ENCODE peak calls at places on chromosomes 11 and 22, in ten cellular contexts. One of them, this sample, is unnamed.

GRCh38 chr22:24233816-24234215 is 11.1 kb downstream of the GGT5 start:
- DNase-seq in BE2C: no peak
- DNase-seq in SK-N-SH: peak
- DNase-seq in neural crest cell: no peak
- DNase-seq in psoas muscle: no peak
- DNase-seq in anterior cingulate cortex: no peak
- DNase-seq in HFFc6: no peak
- DNase-seq in AML-193: no peak
- DNase-seq in GF-D8: no peak
- DNase-seq in GM03348: no peak
- DNase-seq in this sample: no peak

GRCh38 chr11:125842319-125842948 is 9.3 kb downstream of the PATE4 start:
- DNase-seq in BE2C: no peak
- DNase-seq in SK-N-SH: no peak
- DNase-seq in neural crest cell: no peak
- DNase-seq in psoas muscle: no peak
- DNase-seq in anterior cingulate cortex: no peak
- DNase-seq in HFFc6: no peak
- DNase-seq in AML-193: no peak
- DNase-seq in GF-D8: no peak
- DNase-seq in GM03348: no peak
- DNase-seq in this sample: no peak

GRCh38 chr11:65103476-65103875 is 7.5 kb downstream of the VPS51 start:
- DNase-seq in BE2C: no peak
- DNase-seq in SK-N-SH: no peak
- DNase-seq in neural crest cell: no peak
- DNase-seq in psoas muscle: no peak
- DNase-seq in anterior cingulate cortex: no peak
- DNase-seq in HFFc6: no peak
- DNase-seq in AML-193: no peak
- DNase-seq in GF-D8: no peak
- DNase-seq in GM03348: no peak
- DNase-seq in this sample: no peak

GRCh38 chr11:23856654-23857053 is 640.2 kb upstream of the LUZP2 start:
- DNase-seq in BE2C: no peak
- DNase-seq in SK-N-SH: no peak
- DNase-seq in neural crest cell: no peak
- DNase-seq in psoas muscle: no peak
- DNase-seq in anterior cingulate cortex: no peak
- DNase-seq in HFFc6: no peak
- DNase-seq in AML-193: no peak
- DNase-seq in GF-D8: no peak
- DNase-seq in GM03348: peak
- DNase-seq in this sample: no peak

GRCh38 chr11:2990617-2991476 is 1.3 kb downstream of the NAP1L4 start:
- DNase-seq in BE2C: no peak
- DNase-seq in SK-N-SH: no peak
- DNase-seq in neural crest cell: no peak
- DNase-seq in psoas muscle: no peak
- DNase-seq in anterior cingulate cortex: no peak
- DNase-seq in HFFc6: no peak
- DNase-seq in AML-193: no peak
- DNase-seq in GF-D8: no peak
- DNase-seq in GM03348: no peak
- DNase-seq in this sample: no peak

GRCh38 chr11:100793525-100793924 is 106.4 kb downstream of the ARHGAP42 start:
- DNase-seq in BE2C: no peak
- DNase-seq in SK-N-SH: no peak
- DNase-seq in neural crest cell: no peak
- DNase-seq in psoas muscle: no peak
- DNase-seq in anterior cingulate cortex: no peak
- DNase-seq in HFFc6: no peak
- DNase-seq in AML-193: no peak
- DNase-seq in GF-D8: no peak
- DNase-seq in GM03348: no peak
- DNase-seq in this sample: no peak

GRCh38 chr11:71366076-71366475 is 82.1 kb downstream of the DHCR7 start:
- DNase-seq in BE2C: no peak
- DNase-seq in SK-N-SH: no peak
- DNase-seq in neural crest cell: no peak
- DNase-seq in psoas muscle: no peak
- DNase-seq in anterior cingulate cortex: no peak
- DNase-seq in HFFc6: no peak
- DNase-seq in AML-193: no peak
- DNase-seq in GF-D8: no peak
- DNase-seq in GM03348: no peak
- DNase-seq in this sample: no peak

GRCh38 chr11:62996271-62996670 is 11.5 kb upstream of the SLC22A6 start:
- DNase-seq in BE2C: no peak
- DNase-seq in SK-N-SH: no peak
- DNase-seq in neural crest cell: no peak
- DNase-seq in psoas muscle: no peak
- DNase-seq in anterior cingulate cortex: no peak
- DNase-seq in HFFc6: no peak
- DNase-seq in AML-193: no peak
- DNase-seq in GF-D8: no peak
- DNase-seq in GM03348: no peak
- DNase-seq in this sample: no peak

GRCh38 chr11:17600316-17601205 is 53.5 kb downstream of the OTOG start:
- DNase-seq in BE2C: peak
- DNase-seq in SK-N-SH: no peak
- DNase-seq in neural crest cell: no peak
- DNase-seq in psoas muscle: no peak
- DNase-seq in anterior cingulate cortex: no peak
- DNase-seq in HFFc6: no peak
- DNase-seq in AML-193: no peak
- DNase-seq in GF-D8: no peak
- DNase-seq in GM03348: no peak
- DNase-seq in this sample: no peak

GRCh38 chr11:66015094-66015881 is 3.5 kb downstream of the CST6 start:
- DNase-seq in BE2C: no peak
- DNase-seq in SK-N-SH: no peak
- DNase-seq in neural crest cell: no peak
- DNase-seq in psoas muscle: no peak
- DNase-seq in anterior cingulate cortex: no peak
- DNase-seq in HFFc6: peak
- DNase-seq in AML-193: no peak
- DNase-seq in GF-D8: no peak
- DNase-seq in GM03348: peak
- DNase-seq in this sample: no peak

GRCh38 chr11:12981879-12982531 is 27.1 kb upstream of the RASSF10 start:
- DNase-seq in BE2C: no peak
- DNase-seq in SK-N-SH: no peak
- DNase-seq in neural crest cell: no peak
- DNase-seq in psoas muscle: no peak
- DNase-seq in anterior cingulate cortex: no peak
- DNase-seq in HFFc6: peak
- DNase-seq in AML-193: no peak
- DNase-seq in GF-D8: no peak
- DNase-seq in GM03348: no peak
- DNase-seq in this sample: no peak

GRCh38 chr22:44409211-44409648 is 88.8 kb downstream of the RTL6 start:
- DNase-seq in BE2C: no peak
- DNase-seq in SK-N-SH: peak
- DNase-seq in neural crest cell: no peak
- DNase-seq in psoas muscle: no peak
- DNase-seq in anterior cingulate cortex: no peak
- DNase-seq in HFFc6: no peak
- DNase-seq in AML-193: no peak
- DNase-seq in GF-D8: no peak
- DNase-seq in GM03348: no peak
- DNase-seq in this sample: no peak

GRCh38 chr11:76248210-76248609 is 41.9 kb upstream of the WNT11 start:
- DNase-seq in BE2C: no peak
- DNase-seq in SK-N-SH: no peak
- DNase-seq in neural crest cell: no peak
- DNase-seq in psoas muscle: peak
- DNase-seq in anterior cingulate cortex: no peak
- DNase-seq in HFFc6: no peak
- DNase-seq in AML-193: no peak
- DNase-seq in GF-D8: no peak
- DNase-seq in GM03348: no peak
- DNase-seq in this sample: peak

GRCh38 chr22:49894321-49895072 is 23.7 kb downstream of the ALG12 start:
- DNase-seq in BE2C: no peak
- DNase-seq in SK-N-SH: peak
- DNase-seq in neural crest cell: no peak
- DNase-seq in psoas muscle: no peak
- DNase-seq in anterior cingulate cortex: no peak
- DNase-seq in HFFc6: no peak
- DNase-seq in AML-193: no peak
- DNase-seq in GF-D8: no peak
- DNase-seq in GM03348: no peak
- DNase-seq in this sample: no peak

GRCh38 chr22:30731658-30732057 is 37.0 kb downstream of the OSBP2 start:
- DNase-seq in BE2C: no peak
- DNase-seq in SK-N-SH: no peak
- DNase-seq in neural crest cell: no peak
- DNase-seq in psoas muscle: no peak
- DNase-seq in anterior cingulate cortex: no peak
- DNase-seq in HFFc6: no peak
- DNase-seq in AML-193: no peak
- DNase-seq in GF-D8: no peak
- DNase-seq in GM03348: no peak
- DNase-seq in this sample: no peak

GRCh38 chr11:75524576-75525432 is 937 bp downstream of the GDPD5 start:
- DNase-seq in BE2C: no peak
- DNase-seq in SK-N-SH: peak
- DNase-seq in neural crest cell: no peak
- DNase-seq in psoas muscle: no peak
- DNase-seq in anterior cingulate cortex: no peak
- DNase-seq in HFFc6: no peak
- DNase-seq in AML-193: no peak
- DNase-seq in GF-D8: no peak
- DNase-seq in GM03348: peak
- DNase-seq in this sample: no peak

GRCh38 chr22:45760682-45761081 is 89.0 kb downstream of the ATXN10 start:
- DNase-seq in BE2C: no peak
- DNase-seq in SK-N-SH: no peak
- DNase-seq in neural crest cell: no peak
- DNase-seq in psoas muscle: no peak
- DNase-seq in anterior cingulate cortex: no peak
- DNase-seq in HFFc6: no peak
- DNase-seq in AML-193: no peak
- DNase-seq in GF-D8: no peak
- DNase-seq in GM03348: no peak
- DNase-seq in this sample: no peak

GRCh38 chr11:44030276-44030932 is 17.4 kb upstream of the ACCSL start:
- DNase-seq in BE2C: no peak
- DNase-seq in SK-N-SH: no peak
- DNase-seq in neural crest cell: peak
- DNase-seq in psoas muscle: no peak
- DNase-seq in anterior cingulate cortex: no peak
- DNase-seq in HFFc6: peak
- DNase-seq in AML-193: no peak
- DNase-seq in GF-D8: no peak
- DNase-seq in GM03348: peak
- DNase-seq in this sample: no peak

GRCh38 chr22:37802310-37803194 is 5.2 kb upstream of the GCAT start:
- DNase-seq in BE2C: peak
- DNase-seq in SK-N-SH: peak
- DNase-seq in neural crest cell: peak
- DNase-seq in psoas muscle: peak
- DNase-seq in anterior cingulate cortex: peak
- DNase-seq in HFFc6: no peak
- DNase-seq in AML-193: peak
- DNase-seq in GF-D8: peak
- DNase-seq in GM03348: peak
- DNase-seq in this sample: peak

GRCh38 chr22:41512421-41513194 is 31.7 kb downstream of the POLR3H start:
- DNase-seq in BE2C: peak
- DNase-seq in SK-N-SH: no peak
- DNase-seq in neural crest cell: no peak
- DNase-seq in psoas muscle: peak
- DNase-seq in anterior cingulate cortex: no peak
- DNase-seq in HFFc6: peak
- DNase-seq in AML-193: no peak
- DNase-seq in GF-D8: no peak
- DNase-seq in GM03348: peak
- DNase-seq in this sample: no peak

GRCh38 chr22:31897842-31898241 is 46.5 kb upstream of the YWHAH start:
- DNase-seq in BE2C: no peak
- DNase-seq in SK-N-SH: no peak
- DNase-seq in neural crest cell: no peak
- DNase-seq in psoas muscle: no peak
- DNase-seq in anterior cingulate cortex: peak
- DNase-seq in HFFc6: no peak
- DNase-seq in AML-193: no peak
- DNase-seq in GF-D8: no peak
- DNase-seq in GM03348: no peak
- DNase-seq in this sample: peak

GRCh38 chr22:38504731-38505594 is 1.1 kb downstream of the DDX17 start:
- DNase-seq in BE2C: peak
- DNase-seq in SK-N-SH: peak
- DNase-seq in neural crest cell: no peak
- DNase-seq in psoas muscle: peak
- DNase-seq in anterior cingulate cortex: no peak
- DNase-seq in HFFc6: no peak
- DNase-seq in AML-193: peak
- DNase-seq in GF-D8: peak
- DNase-seq in GM03348: peak
- DNase-seq in this sample: no peak

GRCh38 chr11:129190087-129190486 is 2.0 kb downstream of the ARHGAP32 start:
- DNase-seq in BE2C: no peak
- DNase-seq in SK-N-SH: peak
- DNase-seq in neural crest cell: no peak
- DNase-seq in psoas muscle: no peak
- DNase-seq in anterior cingulate cortex: no peak
- DNase-seq in HFFc6: no peak
- DNase-seq in AML-193: no peak
- DNase-seq in GF-D8: peak
- DNase-seq in GM03348: peak
- DNase-seq in this sample: no peak

GRCh38 chr11:108069947-108070346 is 51.4 kb upstream of the ACAT1 start:
- DNase-seq in BE2C: no peak
- DNase-seq in SK-N-SH: no peak
- DNase-seq in neural crest cell: no peak
- DNase-seq in psoas muscle: no peak
- DNase-seq in anterior cingulate cortex: no peak
- DNase-seq in HFFc6: peak
- DNase-seq in AML-193: no peak
- DNase-seq in GF-D8: no peak
- DNase-seq in GM03348: peak
- DNase-seq in this sample: no peak

GRCh38 chr11:12693485-12694181 is 19.4 kb downstream of the TEAD1 start:
- DNase-seq in BE2C: no peak
- DNase-seq in SK-N-SH: peak
- DNase-seq in neural crest cell: no peak
- DNase-seq in psoas muscle: peak
- DNase-seq in anterior cingulate cortex: no peak
- DNase-seq in HFFc6: peak
- DNase-seq in AML-193: no peak
- DNase-seq in GF-D8: no peak
- DNase-seq in GM03348: peak
- DNase-seq in this sample: peak

GRCh38 chr11:83392556-83392955 is 106.4 kb upstream of the CCDC90B start:
- DNase-seq in BE2C: no peak
- DNase-seq in SK-N-SH: no peak
- DNase-seq in neural crest cell: no peak
- DNase-seq in psoas muscle: no peak
- DNase-seq in anterior cingulate cortex: no peak
- DNase-seq in HFFc6: no peak
- DNase-seq in AML-193: no peak
- DNase-seq in GF-D8: no peak
- DNase-seq in GM03348: no peak
- DNase-seq in this sample: no peak

GRCh38 chr11:8016396-8016949 is 29.3 kb downstream of the EIF3F start:
- DNase-seq in BE2C: no peak
- DNase-seq in SK-N-SH: no peak
- DNase-seq in neural crest cell: no peak
- DNase-seq in psoas muscle: no peak
- DNase-seq in anterior cingulate cortex: no peak
- DNase-seq in HFFc6: no peak
- DNase-seq in AML-193: no peak
- DNase-seq in GF-D8: no peak
- DNase-seq in GM03348: no peak
- DNase-seq in this sample: no peak

GRCh38 chr11:6606471-6607189 is 3.1 kb downstream of the ILK start:
- DNase-seq in BE2C: peak
- DNase-seq in SK-N-SH: peak
- DNase-seq in neural crest cell: peak
- DNase-seq in psoas muscle: peak
- DNase-seq in anterior cingulate cortex: peak
- DNase-seq in HFFc6: peak
- DNase-seq in AML-193: peak
- DNase-seq in GF-D8: peak
- DNase-seq in GM03348: peak
- DNase-seq in this sample: peak